ENCODE peak calls at places on chromosome 13, in eight cellular contexts. One of them, this sample, is unnamed.

GRCh38 chr13:109941951-109942350 is 155.6 kb upstream of the IRS2 start:
- DNase-seq in fibroblast of lung: peak; percentile 13
- DNase-seq in BJ: no peak
- DNase-seq in astrocyte of the cerebellum: no peak
- DNase-seq in lower lobe of right lung: no peak
- DNase-seq in pancreas: no peak
- DNase-seq in tibial artery: no peak
- DNase-seq in heart right ventricle: no peak
- DNase-seq in this sample: peak; percentile 47

GRCh38 chr13:78265098-78265497 is 338.3 kb downstream of the POU4F1 start:
- DNase-seq in pancreas: no peak
- DNase-seq in astrocyte of the cerebellum: peak; percentile 1
- DNase-seq in lower lobe of right lung: no peak
- DNase-seq in BJ: no peak
- DNase-seq in tibial artery: no peak
- DNase-seq in heart right ventricle: no peak
- DNase-seq in fibroblast of lung: no peak
- DNase-seq in this sample: no peak

GRCh38 chr13:39419866-39420265 is 183.1 kb downstream of the LHFPL6 start:
- DNase-seq in lower lobe of right lung: no peak
- DNase-seq in pancreas: no peak
- DNase-seq in astrocyte of the cerebellum: no peak
- DNase-seq in fibroblast of lung: no peak
- DNase-seq in tibial artery: no peak
- DNase-seq in heart right ventricle: no peak
- DNase-seq in BJ: no peak
- DNase-seq in this sample: no peak

GRCh38 chr13:40433577-40433976 is 232.9 kb downstream of the FOXO1 start:
- DNase-seq in astrocyte of the cerebellum: no peak
- DNase-seq in pancreas: no peak
- DNase-seq in lower lobe of right lung: no peak
- DNase-seq in tibial artery: no peak
- DNase-seq in fibroblast of lung: no peak
- DNase-seq in heart right ventricle: no peak
- DNase-seq in BJ: no peak
- DNase-seq in this sample: no peak

GRCh38 chr13:74132152-74132767 is 1.9 kb downstream of the KLF12 start:
- DNase-seq in pancreas: no peak
- DNase-seq in lower lobe of right lung: no peak
- DNase-seq in heart right ventricle: no peak
- DNase-seq in tibial artery: no peak
- DNase-seq in BJ: no peak
- DNase-seq in astrocyte of the cerebellum: no peak
- DNase-seq in fibroblast of lung: peak; percentile 52
- DNase-seq in this sample: peak; percentile 46

GRCh38 chr13:36673838-36674326 is at the start of gene SERTM1:
- DNase-seq in astrocyte of the cerebellum: no peak
- DNase-seq in pancreas: peak; percentile 49
- DNase-seq in BJ: no peak
- DNase-seq in tibial artery: no peak
- DNase-seq in fibroblast of lung: peak; percentile 59
- DNase-seq in heart right ventricle: peak; percentile 49
- DNase-seq in lower lobe of right lung: peak; percentile 51
- DNase-seq in this sample: peak; percentile 8

GRCh38 chr13:109789262-109789661 is 2.9 kb upstream of the IRS2 start:
- DNase-seq in pancreas: no peak
- DNase-seq in BJ: no peak
- DNase-seq in tibial artery: no peak
- DNase-seq in heart right ventricle: no peak
- DNase-seq in fibroblast of lung: no peak
- DNase-seq in astrocyte of the cerebellum: no peak
- DNase-seq in lower lobe of right lung: no peak
- DNase-seq in this sample: no peak

GRCh38 chr13:77213644-77214043 is 113.2 kb downstream of the MYCBP2 start:
- DNase-seq in lower lobe of right lung: no peak
- DNase-seq in BJ: no peak
- DNase-seq in tibial artery: no peak
- DNase-seq in fibroblast of lung: peak; percentile 77
- DNase-seq in astrocyte of the cerebellum: peak; percentile 60
- DNase-seq in heart right ventricle: no peak
- DNase-seq in pancreas: no peak
- DNase-seq in this sample: peak; percentile 56

GRCh38 chr13:73607489-73608156 is 526.6 kb downstream of the KLF12 start:
- DNase-seq in astrocyte of the cerebellum: no peak
- DNase-seq in tibial artery: no peak
- DNase-seq in heart right ventricle: no peak
- DNase-seq in fibroblast of lung: no peak
- DNase-seq in lower lobe of right lung: no peak
- DNase-seq in BJ: no peak
- DNase-seq in pancreas: no peak
- DNase-seq in this sample: no peak

GRCh38 chr13:44013666-44014291 is 134.1 kb downstream of the LACC1 start:
- DNase-seq in tibial artery: no peak
- DNase-seq in astrocyte of the cerebellum: no peak
- DNase-seq in lower lobe of right lung: no peak
- DNase-seq in pancreas: no peak
- DNase-seq in heart right ventricle: no peak
- DNase-seq in fibroblast of lung: peak; percentile 81
- DNase-seq in BJ: peak; percentile 47
- DNase-seq in this sample: peak; percentile 66

GRCh38 chr13:106329941-106330340 is 205.5 kb downstream of the EFNB2 start:
- DNase-seq in astrocyte of the cerebellum: no peak
- DNase-seq in lower lobe of right lung: no peak
- DNase-seq in fibroblast of lung: no peak
- DNase-seq in BJ: no peak
- DNase-seq in pancreas: no peak
- DNase-seq in tibial artery: no peak
- DNase-seq in heart right ventricle: no peak
- DNase-seq in this sample: no peak

GRCh38 chr13:80086304-80086721 is 254.6 kb downstream of the SPRY2 start:
- DNase-seq in astrocyte of the cerebellum: no peak
- DNase-seq in tibial artery: no peak
- DNase-seq in heart right ventricle: no peak
- DNase-seq in lower lobe of right lung: no peak
- DNase-seq in fibroblast of lung: peak; percentile 58
- DNase-seq in pancreas: no peak
- DNase-seq in BJ: no peak
- DNase-seq in this sample: no peak

GRCh38 chr13:79500829-79501228 is 19.9 kb downstream of the NDFIP2 start:
- DNase-seq in pancreas: no peak
- DNase-seq in astrocyte of the cerebellum: no peak
- DNase-seq in tibial artery: no peak
- DNase-seq in lower lobe of right lung: no peak
- DNase-seq in heart right ventricle: no peak
- DNase-seq in BJ: no peak
- DNase-seq in fibroblast of lung: no peak
- DNase-seq in this sample: no peak

GRCh38 chr13:29170451-29171082 is 350.4 kb downstream of the MTUS2 start:
- DNase-seq in BJ: no peak
- DNase-seq in lower lobe of right lung: no peak
- DNase-seq in astrocyte of the cerebellum: no peak
- DNase-seq in tibial artery: no peak
- DNase-seq in heart right ventricle: no peak
- DNase-seq in pancreas: no peak
- DNase-seq in fibroblast of lung: no peak
- DNase-seq in this sample: no peak

GRCh38 chr13:64371045-64371444 is 2859.1 kb downstream of the PCDH9 start:
- DNase-seq in tibial artery: no peak
- DNase-seq in fibroblast of lung: peak; percentile 51
- DNase-seq in lower lobe of right lung: no peak
- DNase-seq in pancreas: no peak
- DNase-seq in heart right ventricle: no peak
- DNase-seq in BJ: no peak
- DNase-seq in astrocyte of the cerebellum: no peak
- DNase-seq in this sample: no peak

GRCh38 chr13:43008591-43008990 is 14.8 kb upstream of the DNAJC15 start:
- DNase-seq in lower lobe of right lung: no peak
- DNase-seq in heart right ventricle: no peak
- DNase-seq in fibroblast of lung: peak; percentile 33
- DNase-seq in tibial artery: no peak
- DNase-seq in BJ: no peak
- DNase-seq in astrocyte of the cerebellum: no peak
- DNase-seq in pancreas: no peak
- DNase-seq in this sample: no peak

GRCh38 chr13:91085127-91085526 is 262.4 kb upstream of the MIR17HG start:
- DNase-seq in heart right ventricle: no peak
- DNase-seq in pancreas: no peak
- DNase-seq in astrocyte of the cerebellum: no peak
- DNase-seq in tibial artery: no peak
- DNase-seq in BJ: no peak
- DNase-seq in lower lobe of right lung: no peak
- DNase-seq in fibroblast of lung: no peak
- DNase-seq in this sample: no peak

GRCh38 chr13:83452292-83452950 is 429.9 kb downstream of the SLITRK1 start:
- DNase-seq in astrocyte of the cerebellum: no peak
- DNase-seq in lower lobe of right lung: peak; percentile 37
- DNase-seq in pancreas: peak; percentile 50
- DNase-seq in fibroblast of lung: no peak
- DNase-seq in tibial artery: no peak
- DNase-seq in BJ: no peak
- DNase-seq in heart right ventricle: peak; percentile 4
- DNase-seq in this sample: no peak

GRCh38 chr13:31880849-31881494 is 141.6 kb downstream of the RXFP2 start:
- DNase-seq in lower lobe of right lung: no peak
- DNase-seq in heart right ventricle: no peak
- DNase-seq in fibroblast of lung: no peak
- DNase-seq in astrocyte of the cerebellum: no peak
- DNase-seq in BJ: peak; percentile 26
- DNase-seq in tibial artery: no peak
- DNase-seq in pancreas: no peak
- DNase-seq in this sample: no peak

GRCh38 chr13:108496364-108497215 is 132.8 kb upstream of the MYO16 start:
- DNase-seq in fibroblast of lung: peak; percentile 12
- DNase-seq in heart right ventricle: no peak
- DNase-seq in tibial artery: no peak
- DNase-seq in BJ: no peak
- DNase-seq in astrocyte of the cerebellum: no peak
- DNase-seq in pancreas: no peak
- DNase-seq in lower lobe of right lung: no peak
- DNase-seq in this sample: peak; percentile 5

GRCh38 chr13:108495686-108496363 is 133.6 kb upstream of the MYO16 start:
- DNase-seq in fibroblast of lung: peak; percentile 18
- DNase-seq in pancreas: peak; percentile 62
- DNase-seq in astrocyte of the cerebellum: no peak
- DNase-seq in heart right ventricle: no peak
- DNase-seq in tibial artery: no peak
- DNase-seq in BJ: no peak
- DNase-seq in lower lobe of right lung: no peak
- DNase-seq in this sample: no peak

GRCh38 chr13:108494991-108495661 is 134.3 kb upstream of the MYO16 start:
- DNase-seq in BJ: no peak
- DNase-seq in pancreas: no peak
- DNase-seq in lower lobe of right lung: no peak
- DNase-seq in heart right ventricle: no peak
- DNase-seq in tibial artery: no peak
- DNase-seq in astrocyte of the cerebellum: no peak
- DNase-seq in fibroblast of lung: no peak
- DNase-seq in this sample: no peak
- H3K4me3 ChIP-seq in BJ: no peak overlapping the region
- H3K4me3 ChIP-seq in pancreas: no peak overlapping the region
- H3K4me3 ChIP-seq in lower lobe of right lung: peak overlapping the region; percentile 46
- H3K4me3 ChIP-seq in heart right ventricle: peak overlapping the region; percentile 7
- H3K4me3 ChIP-seq in tibial artery: peak overlapping the region; percentile 24
- H3K4me3 ChIP-seq in astrocyte of the cerebellum: peak overlapping the region; percentile 52
- H3K4me3 ChIP-seq in fibroblast of lung: peak overlapping the region; percentile 37
- H3K4me3 ChIP-seq in this sample: no peak overlapping the region

GRCh38 chr13:26651234-26651633 is 93.8 kb downstream of the WASF3 start:
- DNase-seq in BJ: no peak
- DNase-seq in fibroblast of lung: no peak
- DNase-seq in pancreas: no peak
- DNase-seq in heart right ventricle: no peak
- DNase-seq in astrocyte of the cerebellum: no peak
- DNase-seq in lower lobe of right lung: no peak
- DNase-seq in tibial artery: no peak
- DNase-seq in this sample: no peak
- TF ChIP-seq CTCF in BJ: no peak
- TF ChIP-seq CTCF in fibroblast of lung: no peak
- TF ChIP-seq CTCF in pancreas: no peak
- TF ChIP-seq CTCF in heart right ventricle: no peak
- TF ChIP-seq CTCF in astrocyte of the cerebellum: no peak
- TF ChIP-seq CTCF in lower lobe of right lung: no peak
- TF ChIP-seq CTCF in tibial artery: no peak
- TF ChIP-seq CTCF in this sample: no peak

DNA sequence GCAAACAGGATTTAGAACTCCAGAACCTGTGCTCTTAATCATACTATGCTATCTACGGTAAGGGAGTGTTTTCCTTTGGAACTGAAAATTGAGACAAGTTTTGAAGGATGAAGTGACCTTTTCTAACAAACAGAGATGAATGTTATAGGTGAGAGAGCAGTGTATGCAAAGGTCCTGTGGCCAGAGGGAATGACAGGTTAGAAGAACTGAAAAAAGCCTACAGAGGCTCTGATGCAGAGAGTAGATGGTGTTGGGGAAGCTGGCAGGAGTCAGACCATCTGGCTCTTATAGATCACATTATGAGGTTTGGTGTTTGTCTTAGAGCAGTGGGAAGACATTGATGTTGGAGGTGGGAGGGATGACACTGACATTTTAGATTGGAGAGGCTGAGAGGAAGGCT is 2.0 kb downstream of the PCCA start:
- DNase-seq in fibroblast of lung: no peak
- DNase-seq in lower lobe of right lung: no peak
- DNase-seq in heart right ventricle: no peak
- DNase-seq in astrocyte of the cerebellum: no peak
- DNase-seq in tibial artery: no peak
- DNase-seq in pancreas: no peak
- DNase-seq in BJ: no peak
- DNase-seq in this sample: no peak
- H3K4me3 ChIP-seq in fibroblast of lung: no peak overlapping the region
- H3K4me3 ChIP-seq in lower lobe of right lung: no peak overlapping the region
- H3K4me3 ChIP-seq in heart right ventricle: no peak overlapping the region
- H3K4me3 ChIP-seq in astrocyte of the cerebellum: no peak overlapping the region
- H3K4me3 ChIP-seq in tibial artery: no peak overlapping the region
- H3K4me3 ChIP-seq in pancreas: peak overlapping the region; percentile 79
- H3K4me3 ChIP-seq in BJ: no peak overlapping the region
- H3K4me3 ChIP-seq in this sample: no peak overlapping the region

DNA sequence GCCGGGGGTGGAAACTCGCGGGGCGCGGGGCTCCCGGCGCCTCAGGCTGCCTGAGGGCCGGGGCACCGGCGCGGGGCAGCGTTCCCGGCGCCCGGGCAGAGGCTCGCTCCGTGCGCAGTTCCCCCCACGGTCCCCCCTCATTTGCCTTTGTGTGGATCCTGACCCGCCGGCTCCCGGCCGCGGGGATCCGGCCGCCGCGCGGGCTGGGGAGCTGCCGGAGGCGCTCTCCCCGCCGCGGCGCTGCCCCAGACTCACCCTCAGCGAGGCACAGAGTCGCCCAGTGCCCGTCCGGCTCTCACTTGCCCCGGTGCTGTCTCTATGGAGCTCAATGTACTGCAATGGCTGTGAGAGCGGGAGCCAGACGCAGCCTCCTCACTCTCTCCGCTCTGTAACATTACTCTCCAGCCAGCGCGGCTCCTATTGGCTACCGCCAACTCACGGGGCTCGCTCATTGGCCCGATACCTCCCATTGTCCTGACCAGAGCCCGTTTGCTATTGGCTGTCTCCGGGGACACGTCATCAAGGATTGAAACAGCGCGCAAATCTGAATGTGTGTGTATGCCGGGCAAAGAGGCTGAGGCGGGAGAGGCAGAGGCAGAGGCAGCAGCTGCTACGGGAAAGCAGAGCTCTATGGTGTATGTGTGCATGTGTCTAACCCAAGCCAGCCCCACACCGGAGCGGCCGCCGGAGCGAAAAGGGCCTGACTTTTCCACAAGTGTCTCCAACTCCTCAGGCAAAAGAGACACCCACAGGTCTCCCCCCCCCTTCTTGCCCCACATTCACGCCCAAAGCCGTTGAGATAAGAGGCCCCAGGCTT is at the start of gene HMGB1:
- DNase-seq in astrocyte of the cerebellum: peak; percentile 98
- DNase-seq in tibial artery: peak; percentile 99
- DNase-seq in lower lobe of right lung: peak; percentile 99
- DNase-seq in fibroblast of lung: peak; percentile 99
- DNase-seq in heart right ventricle: peak; percentile 96
- DNase-seq in BJ: peak; percentile 85
- DNase-seq in pancreas: peak; percentile 98
- DNase-seq in this sample: peak; percentile 99
- TF ChIP-seq CTCF in astrocyte of the cerebellum: no peak
- TF ChIP-seq CTCF in tibial artery: peak; percentile 23
- TF ChIP-seq CTCF in lower lobe of right lung: no peak
- TF ChIP-seq CTCF in fibroblast of lung: no peak
- TF ChIP-seq CTCF in heart right ventricle: no peak
- TF ChIP-seq CTCF in BJ: no peak
- TF ChIP-seq CTCF in pancreas: no peak
- TF ChIP-seq CTCF in this sample: no peak